ENCODE peak calls at places on chromosomes 13 and 19, in eight cellular contexts. S is osteocyte, I is left lung, H is RWPE2, J is foreskin fibroblast, U is choroid plexus epithelial cell, F is lower lobe of right lung, D is psoas muscle. A is an unnamed sample.

GRCh38 chr13:112558696-112559418 is 29.1 kb downstream of the TUBGCP3 start:
- DNase-seq in H (no peak), I (no peak), J (no peak), S (no peak), F (no peak), D (no peak), U (no peak), A (no peak)

GRCh38 chr13:25659091-25659502 is 287.3 kb downstream of the ATP8A2 start:
- DNase-seq in I (no peak), F (no peak), H (no peak), D (no peak), J (no peak), S (no peak), U (peak; percentile 39), A (no peak)

GRCh38 chr13:35978607-35979316 is 152.4 kb downstream of the DCLK1 start:
- DNase-seq in D (no peak), S (no peak), J (peak; percentile 41), H (no peak), U (peak; percentile 89), F (no peak), I (no peak), A (no peak)

GRCh38 chr19:18397242-18398202 is at the start of gene LRRC25:
- DNase-seq in I (peak; percentile 90), F (peak; percentile 81), H (no peak), S (no peak), J (no peak), U (no peak), D (peak; percentile 69), A (peak; percentile 52)

GRCh38 chr13:113862766-113863510 is 938 bp downstream of the GAS6 start:
- DNase-seq in F (peak; percentile 68), D (peak; percentile 70), S (no peak), J (no peak), H (peak; percentile 61), I (peak; percentile 86), U (peak; percentile 24), A (peak; percentile 30)

GRCh38 chr13:31885994-31886393 is 145.6 kb upstream of the FRY start:
- DNase-seq in D (no peak), I (no peak), U (peak; percentile 22), S (no peak), J (peak; percentile 33), H (no peak), F (no peak), A (no peak)

GRCh38 chr13:114099918-114100445 is 32.4 kb downstream of the RASA3 start:
- DNase-seq in U (peak; percentile 41), I (peak; percentile 76), D (peak; percentile 58), H (no peak), S (no peak), F (peak; percentile 44), J (no peak), A (no peak)

GRCh38 chr19:10565028-10565566 is 713 bp downstream of the KRI1 start:
- DNase-seq in H (no peak), D (peak; percentile 67), I (no peak), S (no peak), J (no peak), U (peak; percentile 44), F (peak; percentile 68), A (no peak)

GRCh38 chr13:46963874-46964273 is 67.0 kb upstream of the HTR2A start:
- DNase-seq in F (peak; percentile 50), S (no peak), I (no peak), U (no peak), J (no peak), H (no peak), D (no peak), A (no peak)

GRCh38 chr13:111639994-111640393 is 319.6 kb downstream of the TEX29 start:
- DNase-seq in F (no peak), I (no peak), J (no peak), D (peak; percentile 79), S (peak; percentile 53), U (no peak), H (no peak), A (no peak)

GRCh38 chr13:36822786-36823185 is 3.8 kb downstream of the RFXAP start:
- DNase-seq in U (no peak), J (no peak), F (no peak), H (no peak), I (no peak), D (no peak), S (no peak), A (no peak)

GRCh38 chr19:2300533-2300932 is 7.4 kb downstream of the LINGO3 start:
- DNase-seq in U (no peak), F (no peak), D (no peak), H (no peak), I (no peak), J (no peak), S (no peak), A (no peak)

GRCh38 chr13:112895521-112896465 is 73.2 kb upstream of the MCF2L start:
- DNase-seq in F (peak; percentile 42), U (no peak), H (peak; percentile 37), S (no peak), I (peak; percentile 61), D (peak; percentile 40), J (no peak), A (no peak)

GRCh38 chr19:21474671-21475181 is 30.7 kb upstream of the ZNF429 start:
- DNase-seq in S (peak; percentile 93), J (peak; percentile 18), F (peak; percentile 81), H (no peak), U (peak; percentile 58), I (peak; percentile 93), D (peak; percentile 85), A (peak; percentile 67)

GRCh38 chr13:101098873-101099272 is 317.4 kb downstream of the NALCN start:
- DNase-seq in D (no peak), J (no peak), F (no peak), I (no peak), H (no peak), S (no peak), U (no peak), A (no peak)

GRCh38 chr19:1183543-1184172 is 9.6 kb upstream of the SBNO2 start:
- DNase-seq in J (no peak), U (no peak), H (peak; percentile 92), F (peak; percentile 74), I (peak; percentile 87), D (peak; percentile 46), S (no peak), A (no peak)

GRCh38 chr13:79660361-79660760 is 179.4 kb downstream of the NDFIP2 start:
- DNase-seq in S (no peak), U (no peak), F (no peak), I (no peak), D (no peak), J (no peak), H (no peak), A (no peak)

GRCh38 chr13:79663420-79663819 is 182.5 kb downstream of the NDFIP2 start:
- DNase-seq in D (no peak), S (no peak), I (no peak), H (no peak), J (no peak), F (no peak), U (no peak), A (no peak)

GRCh38 chr13:79663977-79664636 is 183.2 kb downstream of the NDFIP2 start:
- DNase-seq in I (no peak), D (no peak), F (no peak), U (no peak), H (no peak), J (no peak), S (no peak), A (no peak)

GRCh38 chr13:79659161-79659560 is 178.2 kb downstream of the NDFIP2 start:
- DNase-seq in J (peak; percentile 12), I (no peak), S (no peak), D (peak; percentile 81), U (peak; percentile 51), H (no peak), F (no peak), A (no peak)

GRCh38 chr13:79662882-79663281 is 181.9 kb downstream of the NDFIP2 start:
- DNase-seq in S (no peak), D (peak; percentile 53), J (no peak), I (no peak), F (no peak), H (no peak), U (peak; percentile 9), A (no peak)
- TF ChIP-seq CTCF in S (peak; percentile 32), D (no peak), J (no peak), I (no peak), F (no peak), H (peak; percentile 13), U (no peak), A (no peak)

GRCh38 chr19:4906963-4907362 is 2.3 kb upstream of the UHRF1 start:
- DNase-seq in U (no peak), H (no peak), D (no peak), S (no peak), F (no peak), J (no peak), I (no peak), A (no peak)
- TF ChIP-seq CTCF in U (no peak), H (no peak), D (no peak), S (no peak), F (no peak), J (no peak), I (no peak), A (no peak)

DNA sequence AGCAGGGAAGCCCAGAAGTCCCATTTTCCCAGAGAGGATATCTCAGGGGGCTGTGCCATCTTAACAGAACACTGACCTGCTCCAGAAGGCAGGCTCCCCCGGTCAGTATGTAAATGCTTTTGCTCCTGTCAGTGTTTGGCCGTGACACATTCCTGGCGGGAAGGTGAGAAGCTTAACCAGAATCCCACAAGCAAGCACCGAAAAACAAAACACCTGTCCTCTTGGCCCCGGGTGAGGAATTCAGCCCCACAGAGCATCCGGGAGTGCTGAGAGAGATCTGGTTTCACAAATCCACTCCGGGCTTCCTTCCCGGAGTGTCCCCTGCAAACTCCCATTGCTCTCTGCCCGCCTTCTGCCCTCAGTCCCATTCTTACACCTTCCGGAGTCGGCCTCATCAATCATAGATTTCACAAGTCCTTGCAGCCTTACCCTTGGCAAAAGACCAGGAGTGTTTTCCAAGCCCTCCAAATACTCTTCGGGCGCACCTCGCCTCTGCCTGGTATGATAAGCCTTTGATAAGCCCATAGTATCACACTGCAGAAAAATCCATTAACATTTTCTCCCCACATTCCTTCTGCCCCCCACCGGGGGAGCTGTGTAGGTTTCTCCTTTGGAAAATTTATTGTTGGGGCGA is 12.2 kb downstream of the TPM4 start:
- DNase-seq in D (no peak), F (peak; percentile 66), S (no peak), U (no peak), I (no peak), J (no peak), H (no peak), A (no peak)
- TF ChIP-seq CTCF in D (peak; percentile 6), F (no peak), S (peak; percentile 19), U (peak; percentile 37), I (no peak), J (no peak), H (no peak), A (no peak)

DNA sequence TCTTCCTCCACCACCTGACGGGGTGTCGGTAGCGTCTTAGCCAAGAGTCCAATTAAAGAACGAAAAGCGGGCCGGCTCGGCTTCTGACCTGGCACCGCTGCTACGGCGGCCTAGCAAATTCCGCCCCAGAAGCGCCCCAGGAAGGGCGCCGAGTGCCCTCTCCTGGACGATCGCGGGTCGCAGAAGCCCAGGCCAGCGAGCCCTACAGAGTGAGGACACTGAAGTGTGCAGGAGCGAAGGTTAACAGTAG is 1.1 kb upstream of the KMT2B start:
- DNase-seq in H (no peak), J (no peak), F (no peak), S (no peak), D (no peak), U (no peak), I (no peak), A (peak; percentile 71)
- TF ChIP-seq CTCF in H (no peak), J (no peak), F (no peak), S (no peak), D (no peak), U (no peak), I (no peak), A (no peak)